ENCODE peak calls at places on chromosomes 16 and 17, in seven cellular contexts. U is spleen, G is glutamatergic neuron, B is heart left ventricle, K is left ventricle myocardium inferior, T is Peyer's patch, R is kidney. I is an unnamed sample.

GRCh38 chr17:4673986-4674770 is 29.8 kb downstream of the PELP1 start:
- DNase-seq in U (no peak), G (no peak), T (no peak), B (no peak), K (no peak), R (no peak), I (no peak)

GRCh38 chr16:65120811-65121721 is 797 bp downstream of the CDH11 start:
- DNase-seq in K (peak), R (peak), G (peak), U (peak), B (peak), T (no peak), I (no peak)

GRCh38 chr17:73401911-73402310 is 90.1 kb upstream of the CDC42EP4 start:
- DNase-seq in K (peak), G (peak), R (peak), T (peak), B (peak), U (peak), I (no peak)

GRCh38 chr16:72123426-72123825 is 29.8 kb downstream of the DHX38 start:
- DNase-seq in R (no peak), T (no peak), B (no peak), G (no peak), U (no peak), K (no peak), I (no peak)

GRCh38 chr16:9372934-9373890 is 281.8 kb downstream of the HAPSTR1 start:
- DNase-seq in G (no peak), K (no peak), R (no peak), B (no peak), T (no peak), U (no peak), I (no peak)

GRCh38 chr16:57976331-57976796 is 5.4 kb upstream of the CNGB1 start:
- DNase-seq in K (no peak), T (no peak), R (peak), B (no peak), U (no peak), G (no peak), I (no peak)

GRCh38 chr16:79007614-79008013 is 592.9 kb downstream of the MAF start:
- DNase-seq in T (no peak), K (no peak), U (no peak), G (no peak), R (no peak), B (no peak), I (no peak)

GRCh38 chr16:2500937-2501750 is 12.6 kb upstream of the ATP6V0C start:
- DNase-seq in R (peak), K (peak), U (peak), G (peak), B (peak), T (peak), I (peak)

GRCh38 chr16:11583889-11584565 is 2.7 kb downstream of the LITAF start:
- DNase-seq in T (peak), K (peak), G (no peak), R (no peak), B (no peak), U (peak), I (peak)

GRCh38 chr17:53191878-53192277 is 630.8 kb upstream of the KIF2B start:
- DNase-seq in R (no peak), K (no peak), G (no peak), T (no peak), B (no peak), U (no peak), I (no peak)

GRCh38 chr16:22937169-22937568 is 123.2 kb downstream of the HS3ST2 start:
- DNase-seq in T (no peak), G (no peak), U (no peak), B (no peak), K (no peak), R (no peak), I (no peak)

GRCh38 chr17:68294196-68294555 is 2.9 kb downstream of the ARSG start:
- DNase-seq in T (no peak), B (no peak), R (no peak), K (no peak), U (no peak), G (no peak), I (no peak)

GRCh38 chr17:27207073-27207511 is 86.8 kb upstream of the WSB1 start:
- DNase-seq in K (no peak), R (no peak), T (no peak), B (no peak), G (no peak), U (no peak), I (no peak)

GRCh38 chr17:27209316-27209715 is 84.6 kb upstream of the WSB1 start:
- DNase-seq in B (no peak), R (no peak), G (no peak), K (no peak), T (no peak), U (no peak), I (no peak)

GRCh38 chr17:27200476-27200875 is 93.4 kb upstream of the WSB1 start:
- DNase-seq in U (no peak), G (no peak), K (no peak), T (no peak), B (no peak), R (no peak), I (no peak)

GRCh38 chr17:27203241-27203640 is 90.7 kb upstream of the WSB1 start:
- DNase-seq in T (no peak), K (no peak), B (no peak), G (no peak), R (no peak), U (no peak), I (no peak)

GRCh38 chr17:27206447-27206846 is 87.5 kb upstream of the WSB1 start:
- DNase-seq in G (no peak), K (no peak), U (no peak), B (no peak), R (no peak), T (no peak), I (no peak)
- TF ChIP-seq CTCF in G (no peak), K (no peak), U (no peak), B (no peak), R (no peak), T (no peak), I (no peak)

GRCh38 chr17:50111687-50112655 is 16.8 kb downstream of the PDK2 start:
- DNase-seq in U (no peak), R (peak), G (peak), T (no peak), K (peak), B (peak), I (no peak)
- TF ChIP-seq CTCF in U (no peak), R (no peak), G (no peak), T (no peak), K (no peak), B (no peak), I (no peak)

GRCh38 chr17:50533185-50533584 is 650 bp downstream of the EPN3 start:
- DNase-seq in B (no peak), G (no peak), K (no peak), T (no peak), R (no peak), U (no peak), I (no peak)

GRCh38 chr17:50534979-50535326 is 2.4 kb downstream of the EPN3 start:
- DNase-seq in U (no peak), K (no peak), G (no peak), B (no peak), T (no peak), R (no peak), I (no peak)

GRCh38 chr17:50533720-50534148 is 1.2 kb downstream of the EPN3 start:
- DNase-seq in K (peak), B (peak), T (no peak), G (no peak), U (no peak), R (peak), I (no peak)

GRCh38 chr17:50535407-50535806 is 2.9 kb downstream of the EPN3 start:
- DNase-seq in U (no peak), G (no peak), T (no peak), B (no peak), K (no peak), R (no peak), I (no peak)

GRCh38 chr17:50534222-50534978 is 1.9 kb downstream of the EPN3 start:
- DNase-seq in G (no peak), K (no peak), R (peak), U (no peak), T (no peak), B (no peak), I (no peak)
- TF ChIP-seq CTCF in G (peak), K (peak), R (peak), U (no peak), T (peak), B (no peak), I (no peak)

DNA sequence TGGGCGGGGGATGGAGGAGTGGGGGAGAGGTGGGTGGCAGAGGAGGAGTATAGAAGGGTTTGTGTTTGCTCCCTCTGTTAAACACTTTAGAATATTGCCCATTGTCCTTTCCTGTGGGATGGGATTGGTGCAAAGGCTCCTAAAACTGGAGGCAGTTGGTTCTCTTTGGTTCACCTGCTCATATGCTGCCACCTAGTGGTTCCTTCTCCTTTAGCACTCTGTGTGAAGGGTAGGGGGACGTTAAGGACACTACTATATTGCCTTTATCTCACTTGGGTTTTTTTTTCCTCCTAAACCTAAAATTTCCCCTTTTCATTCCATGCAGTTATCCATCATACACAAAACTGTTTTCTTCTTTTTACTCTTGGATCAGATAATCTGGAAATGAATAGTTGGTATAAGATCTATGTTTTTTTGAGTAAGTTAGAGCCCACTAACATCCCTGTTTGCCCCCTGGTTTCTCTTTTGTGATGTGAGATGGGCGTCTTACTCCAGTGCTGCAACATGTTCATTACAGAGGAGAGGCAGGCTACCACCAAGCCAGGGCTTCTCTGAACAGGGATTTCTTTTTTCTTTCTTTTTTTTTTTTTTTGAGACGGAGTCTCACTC is 23.8 kb downstream of the SNX11 start:
- DNase-seq in K (no peak), G (peak), B (peak), U (no peak), R (no peak), T (peak), I (peak)
- TF ChIP-seq CTCF in K (peak), G (peak), B (peak), U (peak), R (peak), T (peak), I (peak)

GRCh38 chr17:22305356-22306071 is 613.2 kb downstream of the KCNJ18 start:
- DNase-seq in B (no peak), G (no peak), U (no peak), K (no peak), T (no peak), R (no peak), I (no peak)
- TF ChIP-seq CTCF in B (no peak), G (no peak), U (no peak), K (no peak), T (no peak), R (no peak), I (no peak)

GRCh38 chr16:30931068-30931655 is 7.8 kb downstream of the FBXL19 start:
- DNase-seq in B (no peak), G (no peak), R (no peak), U (no peak), K (no peak), T (no peak), I (no peak)

GRCh38 chr16:30930160-30930571 is 6.8 kb downstream of the FBXL19 start:
- DNase-seq in B (no peak), K (no peak), R (peak), G (no peak), U (peak), T (no peak), I (no peak)

GRCh38 chr16:30929167-30929566 is 5.8 kb downstream of the FBXL19 start:
- DNase-seq in G (no peak), R (no peak), T (no peak), B (no peak), U (no peak), K (no peak), I (no peak)

GRCh38 chr16:30937692-30938091 is 11.2 kb upstream of the ORAI3 start:
- DNase-seq in K (no peak), R (no peak), B (no peak), U (no peak), T (no peak), G (no peak), I (no peak)

DNA sequence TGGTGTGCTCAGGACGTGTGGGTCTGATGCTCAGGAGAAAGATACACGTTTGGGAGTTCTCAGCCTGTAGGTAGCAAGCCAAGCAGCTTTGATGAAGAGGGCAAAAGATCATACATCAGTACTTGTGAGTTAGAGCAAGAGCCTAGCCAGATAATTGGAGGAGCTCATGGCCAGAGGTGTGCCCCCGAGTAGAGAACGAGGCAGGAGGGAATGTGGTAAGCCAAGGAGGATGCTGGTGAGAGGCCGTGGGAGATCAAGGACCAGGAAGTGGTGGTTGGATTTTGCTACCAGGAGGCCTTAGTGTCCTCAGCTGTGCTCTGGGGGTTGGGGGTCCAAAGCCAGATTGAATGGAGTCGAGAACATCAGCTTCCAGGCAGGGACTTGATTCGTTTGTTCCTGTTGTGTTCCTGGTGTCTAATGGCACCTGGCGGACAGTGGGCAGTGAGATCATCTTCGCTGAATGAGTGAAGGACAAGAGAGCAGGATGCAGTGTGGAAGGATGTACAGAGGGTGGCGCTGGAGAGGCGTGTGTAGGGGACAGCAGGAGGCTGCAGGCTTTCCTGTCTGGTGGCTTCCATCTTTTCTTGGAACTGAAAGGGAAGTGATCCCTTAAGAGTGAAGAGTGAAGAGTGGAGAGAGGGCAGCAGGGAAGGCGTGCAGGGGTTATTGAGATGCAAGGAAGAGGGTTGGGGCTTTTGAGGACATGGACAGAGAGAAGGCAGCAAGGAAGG is 11.6 kb downstream of the FBXL19 start:
- DNase-seq in R (no peak), K (no peak), B (no peak), T (peak), U (no peak), G (peak), I (no peak)
- TF ChIP-seq CTCF in R (peak), K (peak), B (peak), T (peak), U (peak), G (peak), I (peak)